ENCODE peak calls at places on chromosomes 5 and 9, in five cellular contexts. One of them, this sample, is unnamed.

GRCh38 chr9:27150758-27151431 is 41.9 kb downstream of the TEK start:
- DNase-seq in non-pigmented ciliary epithelial cell: no peak
- DNase-seq in SK-N-SH: no peak
- DNase-seq in NCI-H2081: no peak
- DNase-seq in HEK293T: no peak
- DNase-seq in this sample: no peak

GRCh38 chr5:168648016-168648415 is 68.8 kb upstream of the PANK3 start:
- DNase-seq in SK-N-SH: no peak
- DNase-seq in HEK293T: no peak
- DNase-seq in non-pigmented ciliary epithelial cell: no peak
- DNase-seq in NCI-H2081: no peak
- DNase-seq in this sample: no peak

GRCh38 chr5:174910245-174910737 is 185.9 kb downstream of the MSX2 start:
- DNase-seq in SK-N-SH: peak
- DNase-seq in non-pigmented ciliary epithelial cell: no peak
- DNase-seq in NCI-H2081: peak
- DNase-seq in HEK293T: peak
- DNase-seq in this sample: peak

GRCh38 chr5:151413800-151414199 is 33.6 kb upstream of the SLC36A1 start:
- DNase-seq in NCI-H2081: no peak
- DNase-seq in HEK293T: no peak
- DNase-seq in SK-N-SH: no peak
- DNase-seq in non-pigmented ciliary epithelial cell: no peak
- DNase-seq in this sample: no peak

GRCh38 chr9:19470567-19470966 is 61.8 kb downstream of the ACER2 start:
- DNase-seq in HEK293T: no peak
- DNase-seq in SK-N-SH: no peak
- DNase-seq in non-pigmented ciliary epithelial cell: no peak
- DNase-seq in NCI-H2081: no peak
- DNase-seq in this sample: no peak

GRCh38 chr9:74499770-74500583 is 2.8 kb downstream of the RORB start:
- DNase-seq in HEK293T: no peak
- DNase-seq in SK-N-SH: peak
- DNase-seq in non-pigmented ciliary epithelial cell: no peak
- DNase-seq in NCI-H2081: no peak
- DNase-seq in this sample: no peak

GRCh38 chr5:6905883-6906282 is 192.7 kb downstream of the TENT4A start:
- DNase-seq in non-pigmented ciliary epithelial cell: no peak
- DNase-seq in SK-N-SH: no peak
- DNase-seq in NCI-H2081: no peak
- DNase-seq in HEK293T: no peak
- DNase-seq in this sample: no peak

GRCh38 chr5:40882291-40882690 is 27.0 kb upstream of the C7 start:
- DNase-seq in NCI-H2081: no peak
- DNase-seq in HEK293T: no peak
- DNase-seq in SK-N-SH: no peak
- DNase-seq in non-pigmented ciliary epithelial cell: no peak
- DNase-seq in this sample: no peak

GRCh38 chr5:40518511-40518917 is 161.2 kb upstream of the PTGER4 start:
- DNase-seq in HEK293T: no peak
- DNase-seq in non-pigmented ciliary epithelial cell: peak
- DNase-seq in SK-N-SH: no peak
- DNase-seq in NCI-H2081: no peak
- DNase-seq in this sample: no peak

GRCh38 chr5:31485376-31486207 is 46.3 kb downstream of the DROSHA start:
- DNase-seq in NCI-H2081: no peak
- DNase-seq in non-pigmented ciliary epithelial cell: no peak
- DNase-seq in SK-N-SH: no peak
- DNase-seq in HEK293T: no peak
- DNase-seq in this sample: peak

GRCh38 chr5:172901012-172901780 is 58.0 kb upstream of the RPL26L1 start:
- DNase-seq in NCI-H2081: no peak
- DNase-seq in SK-N-SH: no peak
- DNase-seq in HEK293T: peak
- DNase-seq in non-pigmented ciliary epithelial cell: peak
- DNase-seq in this sample: no peak

GRCh38 chr9:128142061-128142460 is 7.2 kb upstream of the LCN2 start:
- DNase-seq in NCI-H2081: no peak
- DNase-seq in SK-N-SH: no peak
- DNase-seq in HEK293T: no peak
- DNase-seq in non-pigmented ciliary epithelial cell: no peak
- DNase-seq in this sample: no peak

GRCh38 chr9:107422189-107422802 is 67.3 kb downstream of the KLF4 start:
- DNase-seq in HEK293T: peak
- DNase-seq in NCI-H2081: peak
- DNase-seq in non-pigmented ciliary epithelial cell: peak
- DNase-seq in SK-N-SH: peak
- DNase-seq in this sample: peak

GRCh38 chr5:142869883-142870282 is 99.7 kb downstream of the ARHGAP26 start:
- DNase-seq in SK-N-SH: no peak
- DNase-seq in non-pigmented ciliary epithelial cell: no peak
- DNase-seq in NCI-H2081: no peak
- DNase-seq in HEK293T: no peak
- DNase-seq in this sample: peak

GRCh38 chr5:53423724-53424123 is 56.7 kb upstream of the FST start:
- DNase-seq in HEK293T: no peak
- DNase-seq in non-pigmented ciliary epithelial cell: no peak
- DNase-seq in NCI-H2081: no peak
- DNase-seq in SK-N-SH: no peak
- DNase-seq in this sample: no peak

GRCh38 chr9:17600962-17601593 is 22.2 kb downstream of the SH3GL2 start:
- DNase-seq in SK-N-SH: no peak
- DNase-seq in non-pigmented ciliary epithelial cell: peak
- DNase-seq in HEK293T: no peak
- DNase-seq in NCI-H2081: no peak
- DNase-seq in this sample: no peak

GRCh38 chr5:151800527-151800926 is 28.8 kb downstream of the G3BP1 start:
- DNase-seq in SK-N-SH: no peak
- DNase-seq in HEK293T: no peak
- DNase-seq in non-pigmented ciliary epithelial cell: no peak
- DNase-seq in NCI-H2081: no peak
- DNase-seq in this sample: no peak

GRCh38 chr5:55438931-55439477 is 95.8 kb downstream of the PLPP1 start:
- DNase-seq in non-pigmented ciliary epithelial cell: no peak
- DNase-seq in SK-N-SH: no peak
- DNase-seq in NCI-H2081: no peak
- DNase-seq in HEK293T: no peak
- DNase-seq in this sample: no peak

GRCh38 chr5:17196686-17197085 is 20.7 kb upstream of the BASP1 start:
- DNase-seq in NCI-H2081: no peak
- DNase-seq in non-pigmented ciliary epithelial cell: no peak
- DNase-seq in SK-N-SH: no peak
- DNase-seq in HEK293T: no peak
- DNase-seq in this sample: no peak

GRCh38 chr5:175652741-175653663 is 4.9 kb upstream of the HRH2 start:
- DNase-seq in HEK293T: no peak
- DNase-seq in SK-N-SH: no peak
- DNase-seq in NCI-H2081: no peak
- DNase-seq in non-pigmented ciliary epithelial cell: no peak
- DNase-seq in this sample: no peak

GRCh38 chr5:130795037-130795436 is 370.0 kb downstream of the HINT1 start:
- DNase-seq in SK-N-SH: no peak
- DNase-seq in NCI-H2081: no peak
- DNase-seq in non-pigmented ciliary epithelial cell: no peak
- DNase-seq in HEK293T: no peak
- DNase-seq in this sample: no peak

GRCh38 chr5:2902186-2902585 is 150.7 kb upstream of the IRX2 start:
- DNase-seq in HEK293T: no peak
- DNase-seq in non-pigmented ciliary epithelial cell: no peak
- DNase-seq in NCI-H2081: no peak
- DNase-seq in SK-N-SH: no peak
- DNase-seq in this sample: no peak

GRCh38 chr5:156208271-156208670 is 118.7 kb upstream of the SGCD start:
- DNase-seq in NCI-H2081: no peak
- DNase-seq in non-pigmented ciliary epithelial cell: no peak
- DNase-seq in HEK293T: no peak
- DNase-seq in SK-N-SH: no peak
- DNase-seq in this sample: no peak

GRCh38 chr5:172707285-172708182 is 63.5 kb downstream of the DUSP1 start:
- DNase-seq in non-pigmented ciliary epithelial cell: peak
- DNase-seq in HEK293T: peak
- DNase-seq in NCI-H2081: no peak
- DNase-seq in SK-N-SH: peak
- DNase-seq in this sample: no peak

GRCh38 chr9:22117511-22118388 is 108.6 kb upstream of the CDKN2B start:
- DNase-seq in non-pigmented ciliary epithelial cell: peak
- DNase-seq in HEK293T: no peak
- DNase-seq in NCI-H2081: no peak
- DNase-seq in SK-N-SH: no peak
- DNase-seq in this sample: peak

GRCh38 chr5:179914032-179914755 is 6.5 kb upstream of the TBC1D9B start:
- DNase-seq in non-pigmented ciliary epithelial cell: no peak
- DNase-seq in SK-N-SH: no peak
- DNase-seq in NCI-H2081: no peak
- DNase-seq in HEK293T: no peak
- DNase-seq in this sample: peak

GRCh38 chr9:114834386-114834785 is 28.5 kb upstream of the TNFSF15 start:
- DNase-seq in HEK293T: no peak
- DNase-seq in non-pigmented ciliary epithelial cell: no peak
- DNase-seq in SK-N-SH: no peak
- DNase-seq in NCI-H2081: no peak
- DNase-seq in this sample: no peak

GRCh38 chr9:108779506-108779905 is 76.3 kb downstream of the ACTL7B start:
- DNase-seq in SK-N-SH: no peak
- DNase-seq in non-pigmented ciliary epithelial cell: no peak
- DNase-seq in NCI-H2081: no peak
- DNase-seq in HEK293T: no peak
- DNase-seq in this sample: no peak

GRCh38 chr5:77774981-77775772 is 962 bp downstream of the TBCA start:
- DNase-seq in NCI-H2081: no peak
- DNase-seq in non-pigmented ciliary epithelial cell: no peak
- DNase-seq in HEK293T: no peak
- DNase-seq in SK-N-SH: no peak
- DNase-seq in this sample: no peak

GRCh38 chr5:33241826-33242225 is 198.9 kb upstream of the TARS1 start:
- DNase-seq in HEK293T: no peak
- DNase-seq in SK-N-SH: no peak
- DNase-seq in NCI-H2081: no peak
- DNase-seq in non-pigmented ciliary epithelial cell: no peak
- DNase-seq in this sample: no peak